ENCODE peak calls at places on chromosomes 13 and 19, in five cellular contexts. One of them, this sample, is unnamed. For H3K4me1, the result is how much of the 10 kb centered on the place peaks cover.

GRCh38 chr13:73672492-73672891 is 461.7 kb downstream of the KLF12 start:
- DNase-seq in A549: peak
- DNase-seq in heart right ventricle: no peak
- DNase-seq in neural progenitor cell: no peak
- DNase-seq in mucosa of descending colon: no peak
- DNase-seq in this sample: no peak

GRCh38 chr13:113555141-113555540 is 29.4 kb upstream of the TFDP1 start:
- DNase-seq in A549: no peak
- DNase-seq in heart right ventricle: no peak
- DNase-seq in neural progenitor cell: no peak
- DNase-seq in mucosa of descending colon: no peak
- DNase-seq in this sample: peak

GRCh38 chr19:40219721-40220276 is 1.6 kb upstream of the TTC9B start:
- DNase-seq in A549: peak
- DNase-seq in heart right ventricle: no peak
- DNase-seq in neural progenitor cell: no peak
- DNase-seq in mucosa of descending colon: no peak
- DNase-seq in this sample: no peak

GRCh38 chr19:45140144-45140503 is 20.7 kb downstream of the NKPD1 start:
- DNase-seq in A549: no peak
- DNase-seq in heart right ventricle: no peak
- DNase-seq in neural progenitor cell: no peak
- DNase-seq in mucosa of descending colon: no peak
- DNase-seq in this sample: no peak

GRCh38 chr13:51619614-51620013 is 35.4 kb downstream of the WDFY2 start:
- DNase-seq in A549: no peak
- DNase-seq in heart right ventricle: no peak
- DNase-seq in neural progenitor cell: no peak
- DNase-seq in mucosa of descending colon: no peak
- DNase-seq in this sample: no peak

GRCh38 chr19:21569497-21569870 is 64.1 kb downstream of the ZNF429 start:
- DNase-seq in A549: no peak
- DNase-seq in heart right ventricle: peak
- DNase-seq in neural progenitor cell: no peak
- DNase-seq in mucosa of descending colon: no peak
- DNase-seq in this sample: no peak

GRCh38 chr19:19171821-19172532 is 1.9 kb upstream of the MEF2B start:
- DNase-seq in A549: no peak
- DNase-seq in heart right ventricle: no peak
- DNase-seq in neural progenitor cell: no peak
- DNase-seq in mucosa of descending colon: no peak
- DNase-seq in this sample: no peak

GRCh38 chr19:14370169-14370998 is 10.9 kb upstream of the ADGRE5 start:
- DNase-seq in A549: no peak
- DNase-seq in heart right ventricle: no peak
- DNase-seq in neural progenitor cell: no peak
- DNase-seq in mucosa of descending colon: no peak
- DNase-seq in this sample: no peak

GRCh38 chr13:67150608-67151007 is 79.5 kb downstream of the PCDH9 start:
- DNase-seq in A549: no peak
- DNase-seq in heart right ventricle: no peak
- DNase-seq in neural progenitor cell: no peak
- DNase-seq in mucosa of descending colon: no peak
- DNase-seq in this sample: no peak

GRCh38 chr13:46530084-46530935 is 22.7 kb upstream of the LRCH1 start:
- DNase-seq in A549: peak
- DNase-seq in heart right ventricle: no peak
- DNase-seq in neural progenitor cell: no peak
- DNase-seq in mucosa of descending colon: no peak
- DNase-seq in this sample: no peak

DNA sequence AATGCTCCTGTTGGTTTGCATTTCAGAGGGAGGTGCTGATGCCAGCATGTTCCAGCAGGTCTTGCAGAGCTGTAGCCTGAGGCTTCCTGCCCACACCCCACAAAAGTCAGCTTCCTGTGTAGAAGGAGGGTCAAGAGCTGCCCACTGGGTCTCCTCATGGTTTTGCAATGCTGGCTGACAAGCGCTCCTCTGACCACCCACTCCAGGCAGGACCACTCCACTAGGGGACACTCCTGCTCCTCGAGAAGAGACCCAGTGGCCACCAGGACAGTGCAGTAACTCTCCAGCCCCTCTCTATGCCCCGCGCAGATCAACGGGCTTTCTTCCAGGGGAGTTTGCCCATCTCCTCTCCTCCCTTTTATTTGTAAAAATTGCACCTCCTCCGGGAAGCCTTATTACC is 72.9 kb upstream of the UQCRFS1 start:
- DNase-seq in A549: peak
- DNase-seq in heart right ventricle: no peak
- DNase-seq in neural progenitor cell: peak
- DNase-seq in mucosa of descending colon: no peak
- DNase-seq in this sample: no peak
- TF ChIP-seq CTCF in A549: peak
- TF ChIP-seq CTCF in heart right ventricle: no peak
- TF ChIP-seq CTCF in neural progenitor cell: peak
- TF ChIP-seq CTCF in mucosa of descending colon: no peak
- TF ChIP-seq CTCF in this sample: no peak

DNA sequence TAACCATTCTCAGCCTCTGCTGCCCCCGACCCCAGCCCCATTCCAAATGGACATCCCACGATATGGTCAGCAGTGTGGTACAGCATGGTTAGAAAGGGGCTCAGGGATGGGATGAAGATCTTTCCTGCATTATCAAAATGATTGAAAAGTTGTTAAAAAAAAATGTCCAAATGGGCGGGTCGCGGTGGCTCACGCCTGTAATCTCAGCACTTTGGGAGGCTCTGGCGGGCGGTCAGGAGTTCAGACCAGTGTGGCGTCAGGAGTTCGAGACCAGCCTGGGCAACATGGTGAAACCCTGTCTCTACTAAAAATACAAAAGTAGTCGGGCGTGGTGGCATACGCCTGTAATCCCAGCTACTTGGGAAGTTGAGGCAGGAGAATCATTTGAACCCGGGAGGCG is 54.3 kb upstream of the ZNF254 start:
- DNase-seq in A549: no peak
- DNase-seq in heart right ventricle: no peak
- DNase-seq in neural progenitor cell: no peak
- DNase-seq in mucosa of descending colon: no peak
- DNase-seq in this sample: no peak
- H3K4me3 ChIP-seq in A549: peak
- H3K4me3 ChIP-seq in heart right ventricle: peak
- H3K4me3 ChIP-seq in neural progenitor cell: peak
- H3K4me3 ChIP-seq in mucosa of descending colon: no peak
- H3K4me3 ChIP-seq in this sample: peak

GRCh38 chr13:93881418-93881817 is 598.1 kb downstream of the DCT start:
- DNase-seq in A549: no peak
- DNase-seq in heart right ventricle: no peak
- DNase-seq in neural progenitor cell: no peak
- DNase-seq in mucosa of descending colon: no peak
- DNase-seq in this sample: no peak

GRCh38 chr13:93878675-93879074 is 600.8 kb downstream of the DCT start:
- DNase-seq in A549: no peak
- DNase-seq in heart right ventricle: no peak
- DNase-seq in neural progenitor cell: no peak
- DNase-seq in mucosa of descending colon: no peak
- DNase-seq in this sample: no peak

GRCh38 chr13:93876236-93876635 is 603.2 kb downstream of the DCT start:
- DNase-seq in A549: no peak
- DNase-seq in heart right ventricle: no peak
- DNase-seq in neural progenitor cell: no peak
- DNase-seq in mucosa of descending colon: no peak
- DNase-seq in this sample: no peak

DNA sequence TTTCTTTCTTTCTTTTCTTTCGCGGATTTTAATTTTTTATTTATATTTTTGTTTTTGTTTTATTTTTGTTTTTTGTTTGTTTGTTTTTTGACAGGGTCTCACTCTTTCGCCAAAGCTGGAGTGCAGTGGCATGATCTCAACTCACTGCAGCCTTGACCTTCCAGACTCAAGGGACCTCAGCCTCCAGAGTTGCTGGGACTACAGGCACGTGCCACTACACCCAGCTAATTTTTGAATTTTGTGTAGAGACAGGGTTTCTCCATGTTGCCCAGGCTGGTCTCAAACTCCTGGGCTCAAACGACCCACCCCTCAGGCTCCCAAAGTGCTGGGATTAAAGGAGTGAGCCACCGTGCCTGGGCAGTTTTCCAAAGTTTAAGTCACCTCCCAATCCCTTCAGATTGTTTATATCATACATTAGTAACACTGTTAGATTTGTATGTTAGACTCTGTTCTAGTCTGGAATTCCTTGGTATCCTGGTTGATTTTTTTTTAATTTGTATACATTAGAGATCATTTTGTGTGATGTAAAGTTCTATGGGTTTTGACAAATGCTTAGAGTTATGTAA is 597.3 kb downstream of the DCT start:
- DNase-seq in A549: no peak
- DNase-seq in heart right ventricle: no peak
- DNase-seq in neural progenitor cell: no peak
- DNase-seq in mucosa of descending colon: no peak
- DNase-seq in this sample: no peak
- H3K4me1 ChIP-seq in A549: under half
- H3K4me1 ChIP-seq in heart right ventricle: under half
- H3K4me1 ChIP-seq in neural progenitor cell: under half
- H3K4me1 ChIP-seq in mucosa of descending colon: under half
- H3K4me1 ChIP-seq in this sample: under half

GRCh38 chr19:16896098-16896912 is 7.5 kb downstream of the F2RL3 start:
- DNase-seq in A549: no peak
- DNase-seq in heart right ventricle: no peak
- DNase-seq in neural progenitor cell: peak
- DNase-seq in mucosa of descending colon: no peak
- DNase-seq in this sample: no peak

GRCh38 chr19:16895467-16896097 is 6.8 kb downstream of the F2RL3 start:
- DNase-seq in A549: no peak
- DNase-seq in heart right ventricle: no peak
- DNase-seq in neural progenitor cell: peak
- DNase-seq in mucosa of descending colon: no peak
- DNase-seq in this sample: no peak

GRCh38 chr19:16897572-16898056 is 8.8 kb downstream of the F2RL3 start:
- DNase-seq in A549: no peak
- DNase-seq in heart right ventricle: no peak
- DNase-seq in neural progenitor cell: no peak
- DNase-seq in mucosa of descending colon: peak
- DNase-seq in this sample: no peak

GRCh38 chr19:16898306-16899015 is 9.7 kb downstream of the F2RL3 start:
- DNase-seq in A549: no peak
- DNase-seq in heart right ventricle: no peak
- DNase-seq in neural progenitor cell: no peak
- DNase-seq in mucosa of descending colon: no peak
- DNase-seq in this sample: no peak

DNA sequence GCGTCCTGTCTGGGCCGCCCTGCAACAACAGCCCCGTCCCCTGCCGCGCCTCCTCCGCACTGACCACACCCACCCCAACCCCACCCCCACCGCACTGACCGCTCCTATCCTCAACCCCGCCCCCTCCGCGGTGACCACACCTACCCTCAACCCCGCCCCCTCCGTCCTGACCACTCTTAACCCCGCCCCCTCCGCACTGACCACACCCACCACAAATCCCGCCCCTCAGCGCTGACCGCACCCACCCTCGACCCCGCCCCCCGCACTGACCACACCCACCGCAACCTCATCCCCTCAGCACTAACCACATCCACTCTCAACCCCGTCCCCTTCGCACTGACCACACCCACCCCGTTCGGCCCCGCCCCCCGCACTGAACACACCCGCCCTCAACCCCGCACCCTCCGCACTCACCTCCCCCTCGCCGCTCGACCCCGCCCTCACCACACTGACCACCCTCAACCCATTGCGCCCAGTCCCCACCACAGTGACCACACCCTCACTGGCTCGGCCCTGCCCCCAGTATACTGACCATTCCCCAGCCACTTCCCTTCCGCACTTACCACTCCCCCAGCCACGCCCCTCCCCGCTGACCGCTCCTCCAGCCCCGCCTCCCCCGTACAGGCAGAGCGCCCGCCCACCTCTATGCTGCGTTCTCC is 8.2 kb downstream of the F2RL3 start:
- DNase-seq in A549: peak
- DNase-seq in heart right ventricle: peak
- DNase-seq in neural progenitor cell: peak
- DNase-seq in mucosa of descending colon: peak
- DNase-seq in this sample: peak
- TF ChIP-seq CTCF in A549: no peak
- TF ChIP-seq CTCF in heart right ventricle: no peak
- TF ChIP-seq CTCF in neural progenitor cell: no peak
- TF ChIP-seq CTCF in mucosa of descending colon: no peak
- TF ChIP-seq CTCF in this sample: no peak

DNA sequence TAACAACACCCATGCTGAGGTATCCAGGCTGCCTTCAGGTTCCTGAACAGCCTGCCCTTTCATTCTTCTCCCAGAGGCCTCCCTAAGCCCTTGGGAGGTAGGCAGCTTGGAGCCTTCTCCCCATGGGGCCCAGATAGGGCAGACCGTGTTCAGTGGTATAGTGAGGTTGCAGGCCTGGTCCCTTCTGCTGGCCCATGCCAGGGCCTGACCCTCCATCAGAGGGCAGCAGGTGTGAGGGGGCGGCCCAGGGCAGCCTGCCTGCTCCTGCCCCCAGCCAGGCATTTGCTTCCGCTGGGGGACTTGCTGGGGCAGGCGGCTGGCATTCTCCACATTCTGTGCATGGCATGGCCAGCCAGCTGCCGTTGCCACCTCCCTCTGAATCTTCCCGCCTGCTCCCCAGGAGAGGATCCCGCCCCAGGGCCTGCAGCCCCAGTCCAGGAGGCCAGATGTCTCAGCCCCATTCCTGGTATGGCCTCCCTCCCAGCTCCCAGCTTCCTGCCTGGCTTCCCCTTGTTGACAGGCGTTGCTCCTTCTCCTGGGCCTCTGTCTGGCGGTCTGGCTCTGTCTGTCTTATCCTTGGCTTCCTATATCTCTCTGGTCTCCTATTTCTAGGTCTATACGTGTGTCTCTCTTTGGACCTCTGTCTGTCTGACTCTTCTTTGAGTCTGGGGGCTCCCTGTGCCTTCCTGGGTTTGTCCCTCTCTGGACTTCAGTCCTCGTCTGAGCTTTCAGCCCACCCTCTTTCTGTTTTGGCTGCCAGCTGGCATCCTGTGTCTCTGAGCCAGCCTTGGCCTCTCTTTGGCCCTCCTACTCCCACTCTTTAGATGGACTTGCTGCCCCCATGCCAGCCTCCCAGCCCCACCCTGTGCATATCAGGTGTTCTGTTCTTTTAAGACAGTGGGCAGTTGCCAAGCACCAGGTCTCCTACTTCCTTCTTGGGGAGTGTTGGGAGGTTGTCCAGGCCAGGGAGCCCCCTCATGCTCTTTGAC is 9.1 kb downstream of the CIC start:
- DNase-seq in A549: no peak
- DNase-seq in heart right ventricle: no peak
- DNase-seq in neural progenitor cell: no peak
- DNase-seq in mucosa of descending colon: no peak
- DNase-seq in this sample: peak
- H3K4me3 ChIP-seq in A549: no peak
- H3K4me3 ChIP-seq in heart right ventricle: peak
- H3K4me3 ChIP-seq in neural progenitor cell: no peak
- H3K4me3 ChIP-seq in mucosa of descending colon: no peak
- H3K4me3 ChIP-seq in this sample: peak

This sample was measured in breast epithelium.